ENCODE peak calls at places on chromosomes 11 and 22, in ten cellular contexts. G is thoracic aorta, K is H1, L is choroid plexus epithelial cell, B is HCT116, Z is heart left ventricle, F is esophagus squamous epithelium, R is cardiac fibroblast, Y is transverse colon, X is coronary artery. H is an unnamed sample.

GRCh38 chr11:104624021-104624420 is 274.2 kb downstream of the CASP12 start:
- DNase-seq in K (no peak), L (no peak), R (peak; percentile 19), X (no peak), Y (no peak), F (no peak), B (no peak), G (no peak), Z (no peak), H (no peak)

GRCh38 chr11:66082936-66083698 is 13.0 kb downstream of the PACS1 start:
- DNase-seq in G (no peak), Z (no peak), R (peak; percentile 64), X (no peak), F (no peak), L (peak; percentile 32), Y (no peak), B (no peak), K (no peak), H (no peak)

GRCh38 chr22:32044913-32045312 is 1.9 kb downstream of the SLC5A1 start:
- DNase-seq in K (no peak), Z (no peak), L (no peak), R (no peak), B (no peak), G (no peak), F (no peak), Y (peak; percentile 83), X (no peak), H (no peak)

GRCh38 chr11:10935015-10935564 is 77.2 kb upstream of the ZBED5 start:
- DNase-seq in X (no peak), K (no peak), B (no peak), G (no peak), F (no peak), Z (no peak), Y (peak; percentile 27), L (no peak), R (no peak), H (no peak)

GRCh38 chr11:75261474-75261847 is 20.9 kb downstream of the TPBGL start:
- DNase-seq in R (no peak), L (no peak), X (peak; percentile 58), B (no peak), Z (no peak), Y (peak; percentile 8), F (no peak), K (no peak), G (no peak), H (no peak)

GRCh38 chr11:49208006-49208721 is at the start of gene FOLH1:
- DNase-seq in Z (no peak), Y (no peak), F (no peak), K (peak; percentile 51), G (no peak), R (peak; percentile 7), L (no peak), B (no peak), X (peak; percentile 75), H (peak; percentile 51)

GRCh38 chr22:27792452-27793165 is 8.9 kb downstream of the MN1 start:
- DNase-seq in Z (no peak), R (no peak), X (peak; percentile 72), L (no peak), F (no peak), B (no peak), K (no peak), Y (no peak), G (no peak), H (no peak)

GRCh38 chr11:86644291-86644690 is 28.1 kb downstream of the ME3 start:
- DNase-seq in K (no peak), X (no peak), B (no peak), F (no peak), Z (no peak), Y (no peak), G (no peak), R (peak; percentile 88), L (peak; percentile 71), H (no peak)

GRCh38 chr22:21861290-21861848 is 6.1 kb downstream of the MAPK1 start:
- DNase-seq in L (no peak), Y (no peak), K (no peak), B (no peak), X (no peak), F (no peak), Z (no peak), G (no peak), R (no peak), H (no peak)

GRCh38 chr11:121452609-121453150 is at the start of gene SORL1-AS1:
- DNase-seq in L (no peak), F (no peak), G (no peak), Z (no peak), B (no peak), K (no peak), Y (peak; percentile 45), X (no peak), R (no peak), H (no peak)

GRCh38 chr22:38871360-38872171 is 450 bp downstream of the CBX6 start:
- DNase-seq in K (peak; percentile 59), R (no peak), L (no peak), X (peak; percentile 75), Y (no peak), F (no peak), B (no peak), Z (no peak), G (no peak), H (peak; percentile 52)

GRCh38 chr11:58618215-58618614 is 4.2 kb upstream of the CNTF start:
- DNase-seq in K (no peak), X (no peak), G (no peak), Z (no peak), L (peak; percentile 29), B (no peak), F (no peak), R (no peak), Y (no peak), H (no peak)

GRCh38 chr11:106379265-106379664 is 301.8 kb downstream of the AASDHPPT start:
- DNase-seq in L (no peak), R (no peak), Y (no peak), K (no peak), G (no peak), Z (no peak), F (no peak), B (no peak), X (no peak), H (no peak)

GRCh38 chr11:33700425-33701271 is at the start of gene C11orf91:
- DNase-seq in B (peak; percentile 76), L (peak; percentile 99), Z (peak; percentile 99), X (peak; percentile 94), Y (peak; percentile 98), G (peak; percentile 91), R (peak; percentile 99), K (peak; percentile 99), F (peak; percentile 90), H (peak; percentile 97)

GRCh38 chr11:34359548-34359891 is 1.7 kb upstream of the ABTB2 start:
- DNase-seq in Y (no peak), G (no peak), X (no peak), Z (no peak), B (peak; percentile 21), F (no peak), K (no peak), L (no peak), R (no peak), H (no peak)

GRCh38 chr11:12377824-12378593 is 638 bp downstream of the PARVA start:
- DNase-seq in F (no peak), G (peak; percentile 32), Z (peak; percentile 65), X (peak; percentile 90), L (peak; percentile 60), B (peak; percentile 75), K (peak; percentile 86), R (peak; percentile 82), Y (peak; percentile 86), H (peak; percentile 87)

GRCh38 chr11:78253797-78254196 is 65.1 kb downstream of the USP35 start:
- DNase-seq in L (peak; percentile 18), K (no peak), G (no peak), Z (no peak), X (no peak), B (no peak), R (peak; percentile 53), Y (no peak), F (no peak), H (no peak)

GRCh38 chr11:92225206-92225562 is 566 bp downstream of the FAT3 start:
- DNase-seq in G (no peak), F (no peak), B (no peak), L (no peak), K (no peak), X (no peak), Y (no peak), Z (no peak), R (no peak), H (no peak)

GRCh38 chr11:92226331-92227232 is 2.0 kb downstream of the FAT3 start:
- DNase-seq in Z (no peak), F (no peak), R (peak; percentile 3), X (peak; percentile 76), B (no peak), K (peak; percentile 81), L (no peak), Y (no peak), G (no peak), H (no peak)

GRCh38 chr11:92225563-92226308 is 1.1 kb downstream of the FAT3 start:
- DNase-seq in X (peak; percentile 78), B (no peak), Y (no peak), F (no peak), G (no peak), K (peak; percentile 77), Z (peak; percentile 14), L (no peak), R (peak; percentile 11), H (no peak)

GRCh38 chr11:92222701-92223100 is 1.9 kb upstream of the FAT3 start:
- DNase-seq in Y (no peak), R (no peak), X (no peak), B (no peak), G (no peak), Z (no peak), L (no peak), F (no peak), K (no peak), H (no peak)

GRCh38 chr11:92224394-92225205 is at the start of gene FAT3:
- DNase-seq in G (no peak), R (peak; percentile 37), Z (peak; percentile 11), B (no peak), L (peak; percentile 43), X (peak; percentile 75), Y (no peak), K (peak; percentile 77), F (no peak), H (peak; percentile 39)
- TF ChIP-seq CTCF in G (no peak), R (no peak), Z (no peak), B (no peak), L (no peak), X (no peak), Y (no peak), K (no peak), F (no peak), H (no peak)

GRCh38 chr11:116249561-116249960 is 523.2 kb downstream of the BUD13 start:
- DNase-seq in B (no peak), R (no peak), Y (no peak), L (no peak), X (no peak), K (no peak), Z (no peak), G (no peak), F (no peak), H (no peak)
- TF ChIP-seq CTCF in B (no peak), R (no peak), Y (no peak), L (no peak), X (no peak), K (no peak), Z (no peak), G (no peak), F (no peak), H (no peak)

GRCh38 chr22:23282089-23282501 is 101.8 kb downstream of the BCR start:
- DNase-seq in Y (peak; percentile 60), L (peak; percentile 10), R (peak; percentile 78), G (peak; percentile 89), F (no peak), B (peak; percentile 51), K (no peak), Z (peak; percentile 53), X (peak; percentile 96), H (peak; percentile 91)
- TF ChIP-seq CTCF in Y (peak; percentile 22), L (no peak), R (no peak), G (no peak), F (no peak), B (no peak), K (no peak), Z (peak; percentile 20), X (no peak), H (peak; percentile 17)

GRCh38 chr11:119057000-119057769 is at the start of gene HYOU1:
- DNase-seq in L (peak; percentile 97), F (peak; percentile 85), X (peak; percentile 98), Z (peak; percentile 99), Y (peak; percentile 99), B (peak; percentile 87), R (peak; percentile 96), K (peak; percentile 97), G (peak; percentile 96), H (peak; percentile 99)
- TF ChIP-seq CTCF in L (peak; percentile 53), F (no peak), X (no peak), Z (no peak), Y (peak; percentile 17), B (no peak), R (peak; percentile 29), K (peak; percentile 42), G (no peak), H (peak; percentile 28)